ENCODE peak calls at places on chromosomes 11 and 22, in eight cellular contexts. I is cerebellar cortex, E is T-cell, M is fibroblast of the conjunctiva, A is caudate nucleus, W is HS-27A, C is M059J, H is ELR. L is an unnamed sample.

GRCh38 chr22:37747090-37747714 is 50.4 kb downstream of the TRIOBP start:
- DNase-seq in M (no peak), I (no peak), A (no peak), E (no peak), H (peak), W (no peak), C (peak), L (peak)

GRCh38 chr22:26846645-26847044 is 189.3 kb downstream of the MIAT start:
- DNase-seq in C (peak), I (no peak), W (no peak), H (peak), M (no peak), E (no peak), A (no peak), L (no peak)

GRCh38 chr11:43930868-43931716 is 11.3 kb upstream of the C11orf96 start:
- DNase-seq in A (no peak), I (no peak), C (peak), W (no peak), H (peak), M (no peak), E (no peak), L (no peak)

GRCh38 chr11:122882809-122883681 is 486 bp downstream of the JHY start:
- DNase-seq in M (peak), E (peak), H (peak), A (no peak), W (no peak), C (peak), I (peak), L (peak)

GRCh38 chr22:18048441-18048898 is 24.1 kb upstream of the MICAL3 start:
- DNase-seq in W (no peak), C (no peak), E (no peak), A (peak), M (no peak), I (no peak), H (peak), L (peak)

GRCh38 chr22:47163876-47164513 is 401.5 kb downstream of the TBC1D22A start:
- DNase-seq in E (no peak), A (no peak), W (no peak), H (no peak), M (no peak), C (no peak), I (no peak), L (no peak)

GRCh38 chr22:38403806-38404205 is 51.2 kb downstream of the KCNJ4 start:
- DNase-seq in W (no peak), I (no peak), A (no peak), E (no peak), C (peak), H (no peak), M (no peak), L (no peak)

GRCh38 chr11:70398834-70399680 is 728 bp downstream of the CTTN start:
- DNase-seq in W (no peak), C (no peak), E (no peak), H (no peak), M (no peak), I (no peak), A (no peak), L (no peak)

GRCh38 chr11:41456288-41456687 is 3.2 kb downstream of the LRRC4C start:
- DNase-seq in I (no peak), C (no peak), E (no peak), W (no peak), A (no peak), H (no peak), M (no peak), L (no peak)

GRCh38 chr11:60871378-60872061 is 4.2 kb downstream of the ZP1 start:
- DNase-seq in I (no peak), C (peak), E (no peak), M (no peak), A (no peak), H (peak), W (no peak), L (peak)

GRCh38 chr22:47376322-47376700 is 613.9 kb downstream of the TBC1D22A start:
- DNase-seq in E (no peak), C (no peak), W (no peak), A (no peak), I (no peak), H (no peak), M (no peak), L (no peak)

GRCh38 chr22:37121887-37122591 is 12.5 kb upstream of the TMPRSS6 start:
- DNase-seq in A (no peak), I (no peak), C (peak), H (peak), W (no peak), E (peak), M (no peak), L (no peak)

GRCh38 chr11:4881860-4882500 is at the start of gene OR51T1:
- DNase-seq in A (no peak), I (no peak), W (no peak), E (no peak), M (no peak), C (no peak), H (no peak), L (no peak)

GRCh38 chr11:2794947-2795346 is 90.6 kb downstream of the CDKN1C start:
- DNase-seq in H (no peak), A (no peak), W (no peak), I (no peak), C (no peak), M (no peak), E (no peak), L (no peak)

GRCh38 chr11:72244317-72245231 is 598 bp upstream of the PHOX2A start:
- DNase-seq in A (no peak), E (no peak), I (no peak), W (no peak), C (no peak), M (no peak), H (no peak), L (no peak)

GRCh38 chr22:35842954-35843353 is 125.3 kb downstream of the APOL5 start:
- DNase-seq in M (no peak), H (peak), E (no peak), W (peak), I (peak), C (peak), A (no peak), L (peak)

GRCh38 chr11:117830674-117831351 is 6.3 kb upstream of the FXYD2 start:
- DNase-seq in I (no peak), M (no peak), A (no peak), H (no peak), E (no peak), C (no peak), W (no peak), L (no peak)

GRCh38 chr22:46029574-46030200 is 52.7 kb upstream of the WNT7B start:
- DNase-seq in A (no peak), E (no peak), H (no peak), I (no peak), C (no peak), M (no peak), W (no peak), L (no peak)

GRCh38 chr22:20651286-20651685 is 122.6 kb upstream of the SERPIND1 start:
- DNase-seq in W (no peak), C (no peak), M (no peak), A (no peak), I (no peak), H (no peak), E (no peak), L (no peak)

GRCh38 chr11:12275818-12276217 is 101.6 kb upstream of the PARVA start:
- DNase-seq in C (no peak), M (no peak), E (no peak), I (no peak), A (no peak), W (no peak), H (no peak), L (no peak)

GRCh38 chr11:123525511-123525918 is 95.4 kb downstream of the GRAMD1B start:
- DNase-seq in W (no peak), I (peak), A (no peak), C (no peak), M (no peak), E (no peak), H (no peak), L (no peak)

GRCh38 chr11:77278595-77279506 is 22.6 kb downstream of the GDPD4 start:
- DNase-seq in W (no peak), H (peak), C (peak), A (no peak), E (no peak), I (no peak), M (no peak), L (peak)

GRCh38 chr22:26906464-26906863 is 249.1 kb downstream of the MIAT start:
- DNase-seq in W (no peak), I (no peak), E (no peak), H (no peak), A (no peak), C (no peak), M (no peak), L (no peak)

GRCh38 chr11:109425554-109425953 is 3.6 kb downstream of the C11orf87 start:
- DNase-seq in M (no peak), W (no peak), I (no peak), A (no peak), H (peak), C (no peak), E (no peak), L (peak)

GRCh38 chr22:29630987-29631386 is 27.6 kb downstream of the NF2 start:
- DNase-seq in M (no peak), W (no peak), C (no peak), H (no peak), I (no peak), E (no peak), A (no peak), L (no peak)

GRCh38 chr22:43375951-43376455 is 32.8 kb upstream of the SCUBE1 start:
- DNase-seq in H (peak), W (no peak), A (no peak), I (no peak), M (no peak), E (no peak), C (peak), L (peak)

GRCh38 chr11:17230867-17231851 is 23.4 kb upstream of the PIK3C2A start:
- DNase-seq in E (no peak), M (no peak), C (no peak), I (no peak), A (no peak), H (no peak), W (no peak), L (no peak)

GRCh38 chr11:109329716-109330115 is 92.3 kb upstream of the C11orf87 start:
- DNase-seq in E (no peak), H (no peak), W (no peak), C (no peak), I (no peak), A (no peak), M (no peak), L (no peak)

GRCh38 chr22:47157093-47157420 is 394.6 kb downstream of the TBC1D22A start:
- DNase-seq in E (no peak), C (no peak), W (no peak), H (no peak), I (no peak), M (no peak), A (no peak), L (no peak)

GRCh38 chr11:26219506-26220117 is 112.3 kb upstream of the ANO3 start:
- DNase-seq in M (no peak), A (no peak), I (no peak), W (no peak), E (no peak), H (no peak), C (no peak), L (no peak)